ENCODE peak calls at places on chromosomes 11 and 22, in four cellular contexts. W is coronary artery; B is stimulated activated CD4-positive, alpha-beta T cell treated with anti-CD3 and anti-CD28 coated beads, Interleukin-2, amount 100 ng/mL, for 48 hours; F is NCI-H2107. H is an unnamed sample.

GRCh38 chr11:16774920-16775603 is 36.6 kb downstream of the C11orf58 start:
- DNase-seq in W (no peak), B (no peak), F (no peak), H (no peak)

GRCh38 chr11:20489948-20490347 is 102.4 kb downstream of the PRMT3 start:
- DNase-seq in W (no peak), B (no peak), F (no peak), H (no peak)

GRCh38 chr22:49869855-49870712 is 16.4 kb downstream of the ZBED4 start:
- DNase-seq in W (no peak), B (no peak), F (no peak), H (no peak)

GRCh38 chr22:20615021-20615420 is 107.6 kb downstream of the MED15 start:
- DNase-seq in W (no peak), B (no peak), F (no peak), H (no peak)

GRCh38 chr11:43278302-43278956 is 33.4 kb upstream of the API5 start:
- DNase-seq in W (no peak), B (no peak), F (no peak), H (no peak)

GRCh38 chr11:66328036-66328306 is 8.3 kb downstream of the RIN1 start:
- DNase-seq in W (no peak), B (no peak), F (no peak), H (no peak)

GRCh38 chr22:46129390-46130041 is 20.8 kb upstream of the PPARA start:
- DNase-seq in W (no peak), B (no peak), F (no peak), H (no peak)

GRCh38 chr11:60948251-60948650 is 3.7 kb downstream of the SLC15A3 start:
- DNase-seq in W (no peak), B (no peak), F (no peak), H (no peak)

GRCh38 chr11:131064373-131064991 is 148.2 kb upstream of the SNX19 start:
- DNase-seq in W (no peak), B (peak; percentile 18), F (no peak), H (no peak)

GRCh38 chr11:119195680-119196079 is 10.4 kb downstream of the NHERF4 start:
- DNase-seq in W (no peak), B (no peak), F (peak; percentile 59), H (no peak)

GRCh38 chr22:39128508-39128907 is 24.0 kb downstream of the CBX7 start:
- DNase-seq in W (no peak), B (no peak), F (no peak), H (no peak)

GRCh38 chr11:45658292-45658991 is 7.0 kb downstream of the CHST1 start:
- DNase-seq in W (peak; percentile 89), B (no peak), F (no peak), H (no peak)

GRCh38 chr22:30990675-30991074 is 21.6 kb downstream of the TUG1 start:
- DNase-seq in W (no peak), B (no peak), F (no peak), H (no peak)

GRCh38 chr22:45001653-45002052 is 8.2 kb downstream of the PHF21B start:
- DNase-seq in W (no peak), B (no peak), F (no peak), H (no peak)

GRCh38 chr11:113675003-113675471 is 31.1 kb downstream of the TMPRSS5 start:
- DNase-seq in W (peak; percentile 50), B (no peak), F (no peak), H (no peak)

GRCh38 chr11:120854988-120855387 is 168.9 kb upstream of the TBCEL start:
- DNase-seq in W (no peak), B (no peak), F (no peak), H (no peak)

H was measured in activated T-helper 1 cell treated with anti-CD3 and anti-CD28 coated beads, Interleukin-2, amount 50 U/mL, for 16 hours.